ENCODE peak calls at places on chromosome 1, in five cellular contexts. E, W, I, M and K are unnamed samples. For H3K36me3 and H3K9me3, the result is how much of the 10 kb centered on the place peaks cover.

GRCh38 chr1:192914092-192914491 is 105.3 kb downstream of the RGS2 start:
- DNase-seq in E (no peak), I (no peak), W (no peak), M (no peak), K (no peak)

GRCh38 chr1:60920561-60920960 is 161.8 kb upstream of the NFIA start:
- DNase-seq in W (no peak), I (no peak), E (no peak), M (no peak), K (no peak)

GRCh38 chr1:93708734-93709481 is 27.3 kb upstream of the BCAR3 start:
- DNase-seq in E (peak), M (no peak), W (no peak), I (no peak), K (peak)

GRCh38 chr1:226662704-226663326 is 76.3 kb downstream of the ITPKB start:
- DNase-seq in E (peak), I (peak), W (no peak), M (no peak), K (no peak)

GRCh38 chr1:26949926-26950319 is 10.3 kb downstream of the KDF1 start:
- DNase-seq in I (no peak), M (peak), E (no peak), W (no peak), K (no peak)

GRCh38 chr1:93124556-93125368 is 45.7 kb downstream of the MTF2 start:
- DNase-seq in W (peak), M (no peak), I (no peak), E (no peak), K (no peak)

GRCh38 chr1:221363074-221363473 is 378.8 kb downstream of the DUSP10 start:
- DNase-seq in W (no peak), E (no peak), M (no peak), I (no peak), K (no peak)

GRCh38 chr1:110390692-110391232 is at the start of gene SLC16A4:
- DNase-seq in I (no peak), W (no peak), E (peak), M (no peak), K (no peak)

GRCh38 chr1:15948600-15949452 is 27.1 kb downstream of the ZBTB17 start:
- DNase-seq in W (no peak), I (peak), E (peak), M (no peak), K (no peak)

GRCh38 chr1:19163261-19163660 is 46.8 kb downstream of the UBR4 start:
- DNase-seq in M (no peak), I (no peak), W (no peak), E (peak), K (no peak)

GRCh38 chr1:19164274-19165015 is 45.6 kb downstream of the UBR4 start:
- DNase-seq in M (no peak), E (no peak), W (no peak), I (no peak), K (no peak)

GRCh38 chr1:19167140-19167539 is 42.9 kb downstream of the UBR4 start:
- DNase-seq in E (no peak), W (no peak), I (no peak), M (no peak), K (no peak)

GRCh38 chr1:19166066-19166465 is 44.0 kb downstream of the UBR4 start:
- DNase-seq in M (no peak), I (no peak), E (no peak), W (no peak), K (no peak)

GRCh38 chr1:19165501-19165900 is 44.6 kb downstream of the UBR4 start:
- DNase-seq in E (no peak), I (no peak), W (no peak), M (no peak), K (no peak)
- H3K36me3 ChIP-seq in E (under half), I (under half), W (half or more), M (under half), K (half or more)

DNA sequence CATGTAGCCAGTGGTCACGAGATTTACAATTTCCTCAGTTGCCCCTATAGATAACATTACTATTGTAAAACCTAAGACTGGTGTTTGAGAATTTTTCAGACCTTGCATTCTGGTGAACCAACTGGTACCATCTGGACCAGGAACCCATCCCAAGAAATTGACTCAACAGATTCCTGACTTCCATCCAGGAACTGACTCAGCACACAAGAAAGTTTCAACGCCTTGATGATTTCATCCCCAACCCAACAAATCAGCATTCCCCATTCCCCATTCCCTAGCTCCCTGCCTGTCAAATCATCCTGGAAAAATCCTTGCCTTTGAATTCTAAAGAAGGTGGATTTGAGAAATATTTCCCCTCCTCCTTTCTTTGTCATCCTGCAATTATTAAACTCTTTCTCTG is 529.8 kb upstream of the PRMT6 start:
- DNase-seq in M (no peak), E (no peak), W (no peak), I (no peak), K (no peak)
- H3K9me3 ChIP-seq in M (under half), E (under half), W (under half), I (under half), K (under half)

GRCh38 chr1:168089326-168089978 is 47.3 kb downstream of the GPR161 start:
- DNase-seq in I (no peak), M (no peak), W (no peak), E (no peak), K (no peak)

GRCh38 chr1:168087696-168088095 is 49.0 kb downstream of the GPR161 start:
- DNase-seq in E (no peak), M (no peak), W (no peak), I (no peak), K (no peak)

GRCh38 chr1:168090395-168090794 is 46.3 kb downstream of the GPR161 start:
- DNase-seq in W (no peak), I (no peak), E (no peak), M (no peak), K (no peak)

GRCh38 chr1:168089979-168090337 is 46.8 kb downstream of the GPR161 start:
- DNase-seq in I (no peak), M (no peak), E (no peak), W (no peak), K (no peak)

DNA sequence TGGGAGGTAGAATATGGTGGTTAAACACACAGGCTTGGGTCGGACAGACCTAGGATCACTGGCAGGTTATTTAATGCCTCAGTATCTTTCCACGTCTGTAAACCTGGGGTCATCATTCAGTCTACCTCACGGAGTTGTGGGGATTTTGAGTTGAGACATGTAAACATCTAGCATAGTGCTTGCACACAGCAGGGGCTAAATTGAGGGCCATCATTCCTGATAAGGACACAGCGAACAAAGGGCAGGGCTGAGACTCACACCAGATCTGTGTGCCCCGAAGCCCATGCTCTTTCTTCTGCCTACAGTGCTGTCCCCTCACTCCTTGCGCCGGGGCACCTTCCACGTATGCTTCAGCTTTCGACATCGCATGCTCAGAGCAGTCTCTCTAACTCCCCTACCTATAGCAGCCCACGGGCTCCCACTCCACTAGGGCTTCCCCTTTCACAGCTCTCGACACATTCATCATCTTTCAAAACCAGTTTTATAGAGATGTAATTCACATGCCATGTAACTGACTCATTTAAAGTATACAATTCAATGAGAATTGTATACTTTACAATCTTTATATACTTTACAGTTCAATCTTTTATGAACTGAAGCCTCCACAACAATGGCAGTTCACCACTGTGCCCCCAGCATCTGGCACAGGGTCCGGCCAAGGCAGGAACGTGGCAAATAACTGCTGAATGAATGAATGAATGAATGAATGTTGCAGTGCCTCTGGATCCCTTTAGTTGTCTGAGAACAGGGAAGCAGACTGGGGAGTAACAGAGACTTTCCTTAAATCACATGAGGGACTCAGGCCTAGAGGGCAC is 48.0 kb downstream of the GPR161 start:
- DNase-seq in W (no peak), I (no peak), E (no peak), M (no peak), K (no peak)
- H3K36me3 ChIP-seq in W (under half), I (under half), E (under half), M (under half), K (under half)

GRCh38 chr1:203681739-203682138 is 55.1 kb downstream of the ATP2B4 start:
- DNase-seq in W (no peak), E (no peak), I (no peak), M (no peak), K (no peak)
- H3K9me3 ChIP-seq in W (under half), E (under half), I (under half), M (under half), K (under half)

GRCh38 chr1:21820597-21821232 is 8.7 kb downstream of the LDLRAD2 start:
- DNase-seq in E (no peak), M (no peak), I (no peak), W (no peak), K (no peak)
- H3K36me3 ChIP-seq in E (under half), M (under half), I (under half), W (under half), K (under half)

GRCh38 chr1:238242156-238242555 is 351.4 kb upstream of the ZP4 start:
- DNase-seq in W (no peak), I (no peak), E (no peak), M (no peak), K (no peak)
- H3K9me3 ChIP-seq in W (under half), I (under half), E (under half), M (under half), K (under half)

DNA sequence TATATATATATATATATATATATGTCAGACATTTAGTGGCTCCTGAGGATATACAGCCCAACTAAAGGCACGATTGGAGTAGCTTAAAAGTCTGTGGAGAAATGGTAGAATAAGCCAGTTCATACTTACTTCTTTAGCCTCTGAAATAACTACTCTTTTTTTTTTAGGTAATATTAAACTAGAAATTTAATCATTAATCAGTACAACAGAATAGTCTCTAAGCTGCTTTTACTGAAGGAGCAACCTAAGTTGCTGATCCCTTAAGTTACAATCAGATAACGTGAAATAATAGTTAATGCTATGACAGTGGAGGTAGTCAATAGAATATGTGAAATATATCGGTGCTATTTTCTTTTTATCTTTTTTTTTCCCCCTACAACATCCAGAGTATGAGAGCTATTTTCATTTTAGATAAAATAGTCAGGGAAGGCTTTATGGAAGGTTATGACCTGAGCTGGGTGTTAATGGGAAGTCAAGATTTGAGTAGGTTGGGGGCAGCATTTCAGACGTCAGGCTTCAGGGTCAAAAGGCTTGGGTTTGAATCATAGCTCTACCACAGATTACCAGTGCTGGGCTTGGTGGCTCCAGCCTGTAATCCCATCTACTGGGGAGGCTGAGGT is 15.6 kb downstream of the ZMPSTE24 start:
- DNase-seq in W (no peak), M (no peak), I (no peak), E (no peak), K (no peak)
- H3K36me3 ChIP-seq in W (half or more), M (under half), I (under half), E (under half), K (under half)

GRCh38 chr1:23132033-23132432 is 36.6 kb downstream of the LUZP1 start:
- DNase-seq in W (no peak), M (no peak), I (no peak), E (no peak), K (no peak)

GRCh38 chr1:23129846-23130245 is 38.8 kb downstream of the LUZP1 start:
- DNase-seq in E (no peak), M (no peak), W (no peak), I (no peak), K (no peak)

GRCh38 chr1:23134055-23134454 is 34.6 kb downstream of the LUZP1 start:
- DNase-seq in W (no peak), M (no peak), E (no peak), I (no peak), K (no peak)

DNA sequence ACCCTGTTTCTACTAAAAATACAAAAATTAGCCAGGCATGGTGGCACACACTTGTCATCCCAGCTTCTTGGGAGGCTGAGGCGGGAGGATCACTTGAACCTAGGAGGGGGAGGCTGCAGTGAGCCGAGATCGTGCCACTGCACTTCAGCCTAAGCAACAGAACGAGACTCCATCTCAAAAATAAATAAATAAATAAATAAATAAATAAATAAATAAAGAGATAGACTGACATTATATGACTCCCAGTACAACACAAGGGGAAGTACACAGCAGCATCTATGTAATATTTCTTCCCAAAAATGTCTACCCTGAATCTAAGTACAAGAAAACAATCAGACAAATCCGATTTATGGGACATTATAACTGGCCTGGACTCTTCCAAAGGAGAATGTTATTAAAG is 35.1 kb downstream of the LUZP1 start:
- DNase-seq in I (no peak), E (no peak), W (no peak), M (no peak), K (no peak)
- H3K9me3 ChIP-seq in I (under half), E (under half), W (under half), M (under half), K (under half)

GRCh38 chr1:37483785-37484184 is 9.4 kb downstream of the ZC3H12A start:
- DNase-seq in M (no peak), I (no peak), W (no peak), E (no peak), K (no peak)

GRCh38 chr1:37480581-37481288 is 6.4 kb downstream of the ZC3H12A start:
- DNase-seq in E (no peak), W (no peak), M (no peak), I (no peak), K (no peak)

GRCh38 chr1:37481289-37482003 is 7.1 kb downstream of the ZC3H12A start:
- DNase-seq in M (no peak), E (no peak), W (no peak), I (no peak), K (no peak)

GRCh38 chr1:37482796-37483744 is 8.7 kb downstream of the ZC3H12A start:
- DNase-seq in E (no peak), W (no peak), M (no peak), I (no peak), K (no peak)

DNA sequence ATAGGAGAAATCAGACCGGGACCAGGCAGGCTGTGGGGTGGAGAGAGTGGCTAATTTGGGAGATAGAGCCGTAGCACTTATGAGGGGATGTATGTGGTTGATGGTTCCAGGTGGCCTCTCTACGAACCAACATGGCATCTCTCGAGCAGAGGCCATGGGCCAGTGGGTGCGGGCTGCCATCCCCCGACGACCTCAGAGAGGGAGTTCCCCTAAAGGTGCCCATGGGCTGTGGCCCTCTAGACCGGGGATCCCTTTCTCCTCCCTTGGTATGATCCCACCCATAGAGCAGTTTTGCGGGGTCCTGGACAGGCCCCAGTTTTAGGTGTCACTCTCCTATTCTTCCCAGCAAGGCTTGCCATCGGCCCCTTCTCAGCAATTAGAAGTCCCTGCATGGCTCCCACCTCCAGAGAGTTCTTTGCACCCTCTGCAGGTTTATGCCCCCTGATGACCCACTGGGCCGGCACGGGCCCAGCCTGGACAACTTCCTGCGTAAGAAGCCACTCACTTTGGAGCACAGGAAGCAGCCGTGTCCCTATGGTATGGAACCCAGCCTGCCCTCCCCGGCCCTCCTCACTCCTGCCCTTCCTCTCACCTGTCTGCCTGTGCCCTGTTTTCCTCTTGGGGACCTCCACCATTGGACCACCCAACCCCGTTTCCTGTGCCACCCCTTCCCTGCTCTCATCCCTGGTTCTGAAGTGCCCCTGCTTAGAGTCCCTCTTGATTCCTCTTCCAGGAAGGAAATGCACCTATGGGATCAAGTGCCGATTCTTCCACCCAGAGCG is 7.8 kb downstream of the ZC3H12A start:
- DNase-seq in E (no peak), M (no peak), W (no peak), I (no peak), K (no peak)
- H3K36me3 ChIP-seq in E (under half), M (under half), W (half or more), I (under half), K (under half)